ENCODE peak calls at places on chromosome 20, in five cellular contexts. One of them, this sample, is unnamed.

GRCh38 chr20:43721429-43722152 is 5.2 kb downstream of the GTSF1L start:
- DNase-seq in Peyer's patch: no peak
- DNase-seq in uterus: no peak
- DNase-seq in adrenal gland: no peak
- DNase-seq in IMR-90: no peak
- DNase-seq in this sample: no peak

GRCh38 chr20:25294459-25295385 is 46.8 kb downstream of the PYGB start:
- DNase-seq in uterus: peak; percentile 54
- DNase-seq in IMR-90: peak; percentile 52
- DNase-seq in Peyer's patch: peak; percentile 66
- DNase-seq in adrenal gland: no peak
- DNase-seq in this sample: no peak

GRCh38 chr20:41509801-41510200 is 108.4 kb downstream of the CHD6 start:
- DNase-seq in uterus: no peak
- DNase-seq in Peyer's patch: no peak
- DNase-seq in adrenal gland: no peak
- DNase-seq in IMR-90: peak; percentile 69
- DNase-seq in this sample: peak; percentile 83

GRCh38 chr20:44324343-44324742 is 12.5 kb upstream of the R3HDML start:
- DNase-seq in IMR-90: no peak
- DNase-seq in uterus: no peak
- DNase-seq in adrenal gland: no peak
- DNase-seq in Peyer's patch: peak; percentile 70
- DNase-seq in this sample: no peak

GRCh38 chr20:4041748-4042411 is 26.5 kb upstream of the RNF24 start:
- DNase-seq in Peyer's patch: peak; percentile 92
- DNase-seq in uterus: peak; percentile 69
- DNase-seq in adrenal gland: peak; percentile 74
- DNase-seq in IMR-90: peak; percentile 89
- DNase-seq in this sample: no peak

GRCh38 chr20:18138639-18139583 is 1.2 kb downstream of the KAT14 start:
- DNase-seq in Peyer's patch: no peak
- DNase-seq in adrenal gland: no peak
- DNase-seq in IMR-90: no peak
- DNase-seq in uterus: no peak
- DNase-seq in this sample: no peak

GRCh38 chr20:34983995-34984735 is 28.5 kb downstream of the MYH7B start:
- DNase-seq in uterus: no peak
- DNase-seq in Peyer's patch: no peak
- DNase-seq in IMR-90: no peak
- DNase-seq in adrenal gland: no peak
- DNase-seq in this sample: peak; percentile 48

GRCh38 chr20:44495257-44495656 is 19.6 kb downstream of the TTPAL start:
- DNase-seq in IMR-90: peak; percentile 87
- DNase-seq in uterus: no peak
- DNase-seq in Peyer's patch: no peak
- DNase-seq in adrenal gland: no peak
- DNase-seq in this sample: no peak

GRCh38 chr20:51687071-51687470 is 81.1 kb downstream of the ATP9A start:
- DNase-seq in IMR-90: peak; percentile 50
- DNase-seq in adrenal gland: no peak
- DNase-seq in Peyer's patch: no peak
- DNase-seq in uterus: no peak
- DNase-seq in this sample: no peak

GRCh38 chr20:48782901-48783308 is 44.9 kb downstream of the PREX1 start:
- DNase-seq in adrenal gland: no peak
- DNase-seq in Peyer's patch: no peak
- DNase-seq in IMR-90: no peak
- DNase-seq in uterus: no peak
- DNase-seq in this sample: no peak
- TF ChIP-seq POLR2A in adrenal gland: no peak
- TF ChIP-seq POLR2A in Peyer's patch: no peak
- TF ChIP-seq POLR2A in IMR-90: no peak
- TF ChIP-seq POLR2A in uterus: no peak
- TF ChIP-seq POLR2A in this sample: no peak

GRCh38 chr20:31637660-31638059 is at the start of gene COX4I2:
- DNase-seq in IMR-90: no peak
- DNase-seq in Peyer's patch: no peak
- DNase-seq in uterus: no peak
- DNase-seq in adrenal gland: no peak
- DNase-seq in this sample: no peak
- H3K36me3 ChIP-seq in IMR-90: no peaks in the 10 kb centered on the region
- H3K36me3 ChIP-seq in Peyer's patch: no peaks in the 10 kb centered on the region
- H3K36me3 ChIP-seq in uterus: no peaks in the 10 kb centered on the region
- H3K36me3 ChIP-seq in adrenal gland: no peaks in the 10 kb centered on the region
- H3K36me3 ChIP-seq in this sample: no peaks in the 10 kb centered on the region

GRCh38 chr20:38877483-38877882 is 48.7 kb upstream of the FAM83D start:
- DNase-seq in Peyer's patch: no peak
- DNase-seq in uterus: no peak
- DNase-seq in adrenal gland: no peak
- DNase-seq in IMR-90: no peak
- DNase-seq in this sample: no peak

GRCh38 chr20:38872491-38873049 is 53.6 kb upstream of the FAM83D start:
- DNase-seq in adrenal gland: no peak
- DNase-seq in uterus: no peak
- DNase-seq in Peyer's patch: no peak
- DNase-seq in IMR-90: no peak
- DNase-seq in this sample: no peak

GRCh38 chr20:38873050-38873581 is 53.1 kb upstream of the FAM83D start:
- DNase-seq in adrenal gland: no peak
- DNase-seq in Peyer's patch: no peak
- DNase-seq in uterus: no peak
- DNase-seq in IMR-90: no peak
- DNase-seq in this sample: no peak

GRCh38 chr20:38874460-38875169 is 51.6 kb upstream of the FAM83D start:
- DNase-seq in uterus: no peak
- DNase-seq in adrenal gland: no peak
- DNase-seq in Peyer's patch: no peak
- DNase-seq in IMR-90: no peak
- DNase-seq in this sample: no peak

DNA sequence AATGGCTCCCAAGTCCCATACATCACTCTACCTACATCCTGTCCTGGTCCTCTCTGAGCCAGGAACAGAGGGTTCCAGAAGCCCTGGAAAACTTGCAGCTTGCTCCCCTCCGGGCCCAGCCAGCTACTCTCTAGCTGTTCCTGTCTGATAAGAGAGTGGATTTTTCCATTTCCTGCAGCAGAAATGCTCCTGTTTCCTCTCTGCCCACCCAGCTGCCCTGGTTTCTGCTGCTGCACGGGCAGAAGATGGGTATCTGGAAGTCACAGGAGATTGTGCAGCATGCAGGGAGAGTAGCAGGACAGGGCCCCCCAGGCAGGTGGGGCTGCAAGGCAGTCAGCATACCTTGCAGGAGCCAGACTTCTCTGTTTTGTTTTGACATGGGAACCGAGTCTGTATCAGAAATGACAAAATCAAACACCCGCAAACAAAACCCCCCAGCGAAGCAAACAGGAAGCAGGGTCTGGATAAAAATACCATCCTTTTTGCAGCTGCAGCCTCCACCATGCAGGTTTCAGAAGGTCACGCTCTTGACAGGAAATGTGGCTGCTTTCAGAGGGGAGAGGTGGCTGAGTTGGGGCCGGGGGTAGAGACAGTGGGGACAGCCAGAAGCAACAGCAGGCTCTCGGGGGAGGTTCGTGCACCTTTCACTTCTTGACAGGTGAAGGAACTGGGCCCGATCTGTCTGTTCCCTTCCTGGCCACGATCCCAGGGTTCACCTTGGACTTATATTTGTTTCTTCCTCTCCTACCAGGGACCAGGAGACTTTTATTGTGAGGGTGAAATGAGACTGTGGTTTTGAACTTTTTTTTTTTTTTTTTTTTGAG is 50.8 kb upstream of the FAM83D start:
- DNase-seq in adrenal gland: peak; percentile 36
- DNase-seq in Peyer's patch: no peak
- DNase-seq in IMR-90: no peak
- DNase-seq in uterus: no peak
- DNase-seq in this sample: no peak
- TF ChIP-seq POLR2A in adrenal gland: no peak
- TF ChIP-seq POLR2A in Peyer's patch: no peak
- TF ChIP-seq POLR2A in IMR-90: no peak
- TF ChIP-seq POLR2A in uterus: no peak
- TF ChIP-seq POLR2A in this sample: no peak

GRCh38 chr20:1895674-1896496 is 678 bp downstream of the SIRPA start:
- DNase-seq in adrenal gland: no peak
- DNase-seq in uterus: peak; percentile 47
- DNase-seq in Peyer's patch: no peak
- DNase-seq in IMR-90: no peak
- DNase-seq in this sample: peak; percentile 71
- H3K36me3 ChIP-seq in adrenal gland: no peaks in the 10 kb centered on the region
- H3K36me3 ChIP-seq in uterus: no peaks in the 10 kb centered on the region
- H3K36me3 ChIP-seq in Peyer's patch: no peaks in the 10 kb centered on the region
- H3K36me3 ChIP-seq in IMR-90: peaks cover 3% of the 10 kb centered on the region
- H3K36me3 ChIP-seq in this sample: no peaks in the 10 kb centered on the region

GRCh38 chr20:23417861-23418260 is 3.4 kb downstream of the NAPB start:
- DNase-seq in adrenal gland: no peak
- DNase-seq in IMR-90: no peak
- DNase-seq in uterus: no peak
- DNase-seq in Peyer's patch: no peak
- DNase-seq in this sample: no peak

GRCh38 chr20:23425129-23425528 is 3.8 kb upstream of the NAPB start:
- DNase-seq in IMR-90: no peak
- DNase-seq in adrenal gland: no peak
- DNase-seq in Peyer's patch: no peak
- DNase-seq in uterus: no peak
- DNase-seq in this sample: no peak

GRCh38 chr20:23419657-23419994 is 1.7 kb downstream of the NAPB start:
- DNase-seq in IMR-90: no peak
- DNase-seq in Peyer's patch: no peak
- DNase-seq in adrenal gland: no peak
- DNase-seq in uterus: no peak
- DNase-seq in this sample: no peak

GRCh38 chr20:23419995-23420901 is 1.0 kb downstream of the NAPB start:
- DNase-seq in IMR-90: peak; percentile 70
- DNase-seq in adrenal gland: peak; percentile 66
- DNase-seq in Peyer's patch: peak; percentile 65
- DNase-seq in uterus: peak; percentile 35
- DNase-seq in this sample: peak; percentile 69

DNA sequence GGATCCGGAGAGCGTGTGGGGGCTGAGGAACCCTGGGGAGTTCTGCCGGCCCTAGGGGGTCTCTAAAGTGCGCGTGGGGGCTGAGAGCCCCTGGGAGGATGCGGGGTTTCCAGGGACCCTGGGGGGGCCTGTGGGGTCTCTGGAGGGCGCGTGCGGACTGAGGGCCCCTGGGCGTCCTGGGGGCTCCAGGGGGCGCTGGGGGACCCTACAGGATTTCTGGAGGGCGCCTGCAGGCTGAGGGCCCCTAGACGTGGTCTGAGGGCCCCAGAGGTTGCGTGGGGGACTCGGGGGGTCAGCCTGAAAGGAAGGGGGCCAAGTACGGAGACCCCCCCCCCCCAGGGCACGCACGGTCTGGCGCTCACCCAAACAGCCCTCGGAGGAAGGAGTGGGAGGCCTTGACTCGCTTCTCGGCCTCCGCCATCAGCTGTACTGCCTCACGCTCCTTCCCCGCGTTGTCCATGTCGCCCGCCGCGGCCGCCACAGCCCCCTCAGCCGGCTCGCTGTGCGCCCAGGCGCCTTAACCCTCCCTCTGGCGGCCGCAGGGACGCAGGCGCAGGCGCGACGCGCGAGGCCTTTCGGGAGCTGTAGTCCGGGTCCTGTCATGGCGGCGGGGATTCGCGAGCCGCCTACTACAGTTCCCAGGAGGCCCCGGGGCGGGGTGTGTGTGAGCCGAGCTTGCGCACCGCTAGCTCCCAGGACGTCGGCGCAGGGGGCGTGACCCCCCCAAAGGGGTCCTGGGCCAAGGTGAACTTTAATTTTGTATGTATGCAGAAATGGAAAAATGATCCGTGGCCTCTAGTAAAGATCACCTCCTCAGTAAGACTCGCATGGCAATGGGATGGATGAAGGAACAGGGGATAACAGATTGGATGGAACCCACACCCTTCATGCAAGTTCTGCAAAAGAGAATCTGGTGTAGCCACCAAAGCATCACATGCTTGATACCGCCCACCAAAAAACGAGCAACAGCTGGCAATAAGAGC is at the start of gene NAPB:
- DNase-seq in IMR-90: peak; percentile 88
- DNase-seq in uterus: peak; percentile 95
- DNase-seq in adrenal gland: peak; percentile 95
- DNase-seq in Peyer's patch: peak; percentile 95
- DNase-seq in this sample: peak; percentile 97
- TF ChIP-seq POLR2A in IMR-90: peak; percentile 63
- TF ChIP-seq POLR2A in uterus: peak; percentile 93
- TF ChIP-seq POLR2A in adrenal gland: peak; percentile 89
- TF ChIP-seq POLR2A in Peyer's patch: peak; percentile 75
- TF ChIP-seq POLR2A in this sample: peak; percentile 82

GRCh38 chr20:61486198-61486597 is 234.1 kb downstream of the CDH4 start:
- DNase-seq in Peyer's patch: no peak
- DNase-seq in uterus: no peak
- DNase-seq in IMR-90: no peak
- DNase-seq in adrenal gland: no peak
- DNase-seq in this sample: no peak
- H3K36me3 ChIP-seq in Peyer's patch: no peaks in the 10 kb centered on the region
- H3K36me3 ChIP-seq in uterus: no peaks in the 10 kb centered on the region
- H3K36me3 ChIP-seq in IMR-90: no peaks in the 10 kb centered on the region
- H3K36me3 ChIP-seq in adrenal gland: no peaks in the 10 kb centered on the region
- H3K36me3 ChIP-seq in this sample: no peaks in the 10 kb centered on the region

GRCh38 chr20:60221593-60221992 is 263.4 kb downstream of the CDH26 start:
- DNase-seq in adrenal gland: no peak
- DNase-seq in IMR-90: no peak
- DNase-seq in Peyer's patch: no peak
- DNase-seq in uterus: no peak
- DNase-seq in this sample: no peak
- TF ChIP-seq POLR2A in adrenal gland: no peak
- TF ChIP-seq POLR2A in IMR-90: no peak
- TF ChIP-seq POLR2A in Peyer's patch: no peak
- TF ChIP-seq POLR2A in uterus: no peak
- TF ChIP-seq POLR2A in this sample: no peak

DNA sequence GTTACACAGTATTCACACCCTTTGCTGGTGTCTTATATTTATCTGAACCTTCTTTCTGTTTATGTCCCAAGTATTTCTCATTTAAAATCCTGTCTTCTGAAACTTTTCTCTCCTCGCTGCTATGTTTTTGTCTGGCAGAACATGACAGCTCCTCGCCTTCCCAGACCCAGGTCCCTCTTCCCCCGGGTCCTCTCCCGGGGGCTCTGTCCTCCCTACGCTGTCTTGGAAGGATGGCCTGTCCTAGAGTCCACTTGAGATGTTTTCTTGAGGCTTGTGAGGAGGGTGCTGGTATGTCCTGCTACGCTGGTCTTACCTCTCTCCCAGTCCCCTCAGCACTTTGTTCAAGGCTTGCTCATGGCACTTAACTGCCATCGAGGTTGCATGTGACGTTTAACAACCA is 6.2 kb downstream of the GID8 start:
- DNase-seq in Peyer's patch: no peak
- DNase-seq in uterus: no peak
- DNase-seq in IMR-90: no peak
- DNase-seq in adrenal gland: no peak
- DNase-seq in this sample: no peak
- H3K36me3 ChIP-seq in Peyer's patch: peaks cover 80% of the 10 kb centered on the region
- H3K36me3 ChIP-seq in uterus: no peaks in the 10 kb centered on the region
- H3K36me3 ChIP-seq in IMR-90: peaks cover 52% of the 10 kb centered on the region
- H3K36me3 ChIP-seq in adrenal gland: no peaks in the 10 kb centered on the region
- H3K36me3 ChIP-seq in this sample: peaks cover 67% of the 10 kb centered on the region

This sample was measured in right lobe of liver.